ENCODE peak calls at places on chromosomes 4 and X, in six cellular contexts. M, G, K, T, O and V are unnamed samples.

GRCh38 chr4:28167411-28167810 is 1306.8 kb downstream of the STIM2 start:
- DNase-seq in M (no peak), O (peak; percentile 59), K (no peak), G (no peak), T (no peak), V (no peak)

GRCh38 chrX:31333181-31333831 is 261.5 kb upstream of the FTHL17 start:
- DNase-seq in T (no peak), G (no peak), M (peak; percentile 49), K (no peak), O (no peak), V (no peak)

GRCh38 chr4:27149541-27150212 is 289.0 kb downstream of the STIM2 start:
- DNase-seq in M (peak; percentile 65), G (no peak), K (no peak), O (no peak), T (no peak), V (no peak)

GRCh38 chr4:142960867-142961644 is 115.0 kb upstream of the INPP4B start:
- DNase-seq in M (no peak), G (no peak), T (no peak), O (no peak), K (no peak), V (no peak)

GRCh38 chrX:104432321-104432720 is 133.7 kb upstream of the IL1RAPL2 start:
- DNase-seq in T (no peak), K (no peak), G (no peak), O (no peak), M (no peak), V (no peak)

GRCh38 chrX:55167124-55167523 is 53.0 kb upstream of the PAGE5 start:
- DNase-seq in T (peak; percentile 2), O (no peak), G (no peak), K (peak; percentile 16), M (no peak), V (no peak)

GRCh38 chrX:67693928-67694327 is 150.1 kb downstream of the AR start:
- DNase-seq in K (no peak), G (no peak), O (peak; percentile 48), T (no peak), M (peak; percentile 69), V (no peak)

GRCh38 chrX:45801554-45801953 is 600.9 kb upstream of the DIPK2B start:
- DNase-seq in M (peak; percentile 57), T (peak; percentile 38), O (peak; percentile 44), K (no peak), G (peak; percentile 10), V (peak; percentile 4)

GRCh38 chr4:183772361-183772760 is 113.3 kb downstream of the TRAPPC11 start:
- DNase-seq in K (no peak), G (no peak), M (no peak), O (no peak), T (no peak), V (no peak)

GRCh38 chr4:90950385-90950841 is 823.2 kb downstream of the CCSER1 start:
- DNase-seq in K (no peak), O (no peak), T (no peak), M (no peak), G (peak; percentile 43), V (no peak)

GRCh38 chr4:94390804-94391410 is 48.3 kb upstream of the HPGDS start:
- DNase-seq in G (peak; percentile 20), T (peak; percentile 45), O (no peak), K (no peak), M (peak; percentile 46), V (peak; percentile 16)

GRCh38 chr4:94408549-94409374 is 43.0 kb upstream of the PDLIM5 start:
- DNase-seq in O (no peak), K (no peak), T (peak; percentile 28), M (peak; percentile 55), G (no peak), V (no peak)

GRCh38 chrX:5113128-5113527 is 1115.5 kb downstream of the NLGN4X start:
- DNase-seq in T (peak; percentile 31), G (no peak), M (no peak), O (peak; percentile 27), K (no peak), V (peak; percentile 52)

GRCh38 chr4:40038972-40039371 is 17.7 kb upstream of the N4BP2 start:
- DNase-seq in T (no peak), M (peak; percentile 79), K (no peak), O (no peak), G (no peak), V (no peak)

GRCh38 chr4:42347076-42347475 is 50.2 kb upstream of the SHISA3 start:
- DNase-seq in K (no peak), G (no peak), M (no peak), T (no peak), O (no peak), V (no peak)

GRCh38 chr4:34182346-34182745 is 2062.0 kb downstream of the ARAP2 start:
- DNase-seq in M (peak; percentile 44), T (no peak), O (no peak), G (no peak), K (no peak), V (no peak)

GRCh38 chrX:69374569-69374968 is 129.6 kb upstream of the NALF2 start:
- DNase-seq in K (no peak), T (no peak), O (no peak), G (no peak), M (no peak), V (no peak)

GRCh38 chr4:105369988-105370387 is 103.9 kb downstream of the PPA2 start:
- DNase-seq in M (peak; percentile 7), K (no peak), O (no peak), T (no peak), G (no peak), V (no peak)

GRCh38 chr4:5054532-5054931 is 3.3 kb downstream of the STK32B start:
- DNase-seq in O (no peak), G (no peak), K (no peak), T (no peak), M (no peak), V (no peak)

GRCh38 chrX:123884809-123885408 is 25.1 kb downstream of the XIAP start:
- DNase-seq in G (peak; percentile 60), K (no peak), O (peak; percentile 60), T (peak; percentile 54), M (peak; percentile 48), V (peak; percentile 69)

GRCh38 chrX:115531818-115532403 is 29.1 kb upstream of the PLS3 start:
- DNase-seq in M (peak; percentile 38), K (no peak), O (no peak), G (no peak), T (no peak), V (no peak)

GRCh38 chr4:144658015-144658567 is 12.1 kb downstream of the HHIP start:
- DNase-seq in K (no peak), G (no peak), O (no peak), M (no peak), T (no peak), V (no peak)

GRCh38 chr4:8410641-8411271 is 29.8 kb downstream of the ACOX3 start:
- DNase-seq in T (peak; percentile 89), M (peak; percentile 66), G (peak; percentile 88), K (peak; percentile 81), O (no peak), V (no peak)

GRCh38 chrX:119429471-119429870 is 30.3 kb downstream of the SLC25A43 start:
- DNase-seq in M (peak; percentile 11), K (no peak), G (no peak), T (no peak), O (no peak), V (no peak)

GRCh38 chrX:102651968-102652744 is 873 bp downstream of the GPRASP1 start:
- DNase-seq in G (peak; percentile 52), M (peak; percentile 52), K (no peak), T (peak; percentile 69), O (no peak), V (no peak)

DNA sequence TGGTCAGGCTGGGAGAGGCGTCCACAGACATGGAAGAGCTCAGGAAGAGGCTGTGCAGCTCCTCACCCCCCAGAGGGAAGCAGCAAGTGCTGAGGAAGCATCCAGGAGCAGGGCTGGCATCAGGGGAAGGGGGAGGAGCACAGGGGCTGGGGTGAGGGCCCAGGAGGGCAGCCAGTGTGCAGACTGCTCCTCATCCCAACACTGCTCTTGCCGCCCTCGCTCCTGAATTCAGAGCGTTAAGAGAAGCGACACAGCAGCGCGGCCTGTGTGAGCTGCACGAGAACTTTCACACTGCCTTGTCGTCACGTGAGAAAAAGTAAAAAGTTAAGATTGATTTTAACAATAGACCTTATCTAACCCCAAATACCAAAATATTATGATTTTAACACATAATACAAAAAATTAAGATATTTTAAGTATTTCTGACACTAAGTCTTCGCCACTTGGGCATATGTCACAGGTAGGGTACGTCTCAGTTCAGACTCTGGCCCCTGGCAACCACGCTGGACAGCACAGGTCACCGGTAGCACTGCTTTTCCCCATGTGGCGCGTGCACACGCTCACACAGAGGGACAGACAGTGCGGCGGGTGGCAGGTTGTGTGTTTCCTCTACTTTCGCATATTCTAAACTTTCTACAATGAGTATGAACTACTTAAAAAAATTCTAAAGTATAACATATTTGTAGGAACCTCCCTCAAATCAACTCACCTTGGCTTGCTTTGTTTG is 19.7 kb downstream of the NOP14 start:
- DNase-seq in O (no peak), K (no peak), G (no peak), T (no peak), M (no peak), V (no peak)
- H4K20me1 ChIP-seq in O (no peaks in the 10 kb centered on the region), K (no peaks in the 10 kb centered on the region), G (no peaks in the 10 kb centered on the region), T (peaks cover 17% of the 10 kb centered on the region), M (no peaks in the 10 kb centered on the region), V (no peaks in the 10 kb centered on the region)

DNA sequence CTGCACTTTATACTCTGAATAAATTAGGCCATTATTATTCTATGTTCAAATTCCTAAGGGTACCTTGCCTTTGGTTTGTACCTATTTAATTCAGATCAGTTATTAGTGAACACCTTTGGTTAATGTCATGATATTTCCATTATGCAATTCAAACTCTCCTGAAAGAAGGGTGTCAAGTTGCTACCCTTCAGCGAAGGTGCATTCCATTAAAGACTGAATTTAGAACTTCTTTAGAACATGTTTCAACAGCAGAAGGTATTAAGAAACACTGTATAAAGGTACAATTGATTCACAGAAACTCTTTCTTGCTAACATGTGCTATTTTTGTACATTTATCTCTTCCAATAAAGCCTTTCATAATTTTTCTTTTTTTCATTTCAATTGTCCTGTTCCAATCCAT is 1545.4 kb upstream of the PCDH10 start:
- DNase-seq in T (no peak), O (no peak), G (no peak), M (no peak), K (no peak), V (no peak)
- H3K4me3 ChIP-seq in T (no peak overlapping the region), O (no peak overlapping the region), G (no peak overlapping the region), M (no peak overlapping the region), K (no peak overlapping the region), V (no peak overlapping the region)

GRCh38 chr4:107742791-107743190 is 22.8 kb upstream of the PAPSS1 start:
- DNase-seq in T (no peak), M (no peak), K (no peak), G (no peak), O (no peak), V (no peak)

GRCh38 chr4:107742196-107742595 is 22.2 kb upstream of the PAPSS1 start:
- DNase-seq in O (no peak), K (no peak), G (no peak), T (no peak), M (no peak), V (no peak)

GRCh38 chr4:107737470-107737869 is 17.4 kb upstream of the PAPSS1 start:
- DNase-seq in K (no peak), T (no peak), G (no peak), M (no peak), O (no peak), V (no peak)

GRCh38 chr4:107740950-107741701 is 21.1 kb upstream of the PAPSS1 start:
- DNase-seq in K (no peak), O (no peak), M (peak; percentile 49), G (no peak), T (no peak), V (no peak)

GRCh38 chr4:107740381-107740780 is 20.3 kb upstream of the PAPSS1 start:
- DNase-seq in T (peak; percentile 28), O (no peak), G (no peak), M (no peak), K (no peak), V (peak; percentile 37)
- TF ChIP-seq EZH2phosphoT487 in T (no peak), O (no peak), G (no peak), M (no peak), K (no peak), V (no peak)

GRCh38 chr4:82433791-82434190 is 3.4 kb downstream of the ENOPH1 start:
- DNase-seq in T (no peak), K (no peak), M (no peak), O (no peak), G (no peak), V (no peak)
- H4K20me1 ChIP-seq in T (peaks cover 74% of the 10 kb centered on the region), K (peaks cover 23% of the 10 kb centered on the region), M (no peaks in the 10 kb centered on the region), O (peaks cover 32% of the 10 kb centered on the region), G (peaks cover 47% of the 10 kb centered on the region), V (peaks cover 38% of the 10 kb centered on the region)